ENCODE peak calls at places on chromosomes 3 and 15, in four cellular contexts. N is HCT116, C is type B pancreatic cell, M is LNCaP clone FGC. J is an unnamed sample.

GRCh38 chr15:48190932-48191573 is 412 bp upstream of the CTXN2 start:
- DNase-seq in N (no peak), C (peak; percentile 86), M (peak; percentile 50), J (peak; percentile 87)

GRCh38 chr15:79970921-79971434 is at the start of gene BCL2A1:
- DNase-seq in N (no peak), C (no peak), M (no peak), J (no peak)

GRCh38 chr15:98951493-98952320 is 55.9 kb downstream of the PGPEP1L start:
- DNase-seq in N (no peak), C (no peak), M (no peak), J (no peak)

GRCh38 chr15:91649922-91650321 is 203.6 kb upstream of the SLCO3A1 start:
- DNase-seq in N (no peak), C (no peak), M (no peak), J (no peak)

GRCh38 chr3:177934001-177934891 is 602.0 kb upstream of the KCNMB2 start:
- DNase-seq in N (no peak), C (no peak), M (no peak), J (no peak)

GRCh38 chr15:49863431-49864205 is 242.8 kb downstream of the DTWD1 start:
- DNase-seq in N (no peak), C (no peak), M (no peak), J (no peak)

GRCh38 chr3:135995766-135996165 is 30.2 kb downstream of the PPP2R3A start:
- DNase-seq in N (no peak), C (no peak), M (no peak), J (no peak)

GRCh38 chr3:107816082-107816481 is 274.7 kb downstream of the CD47 start:
- DNase-seq in N (no peak), C (no peak), M (no peak), J (no peak)

GRCh38 chr15:43769584-43770228 is 7.1 kb downstream of the ELL3 start:
- DNase-seq in N (no peak), C (no peak), M (no peak), J (peak; percentile 33)

GRCh38 chr3:15512173-15512572 is 9.3 kb downstream of the COLQ start:
- DNase-seq in N (no peak), C (no peak), M (no peak), J (no peak)

GRCh38 chr3:163951397-163951987 is 1126.8 kb downstream of the SI start:
- DNase-seq in N (no peak), C (no peak), M (peak; percentile 71), J (no peak)

GRCh38 chr3:128489860-128490649 is 2.9 kb downstream of the GATA2 start:
- DNase-seq in N (no peak), C (no peak), M (no peak), J (no peak)

GRCh38 chr15:58932791-58933310 is 628 bp downstream of the SLTM start:
- DNase-seq in N (no peak), C (peak; percentile 75), M (no peak), J (no peak)

GRCh38 chr3:31947671-31948091 is 33.4 kb downstream of the OSBPL10 start:
- DNase-seq in N (no peak), C (no peak), M (no peak), J (no peak)

GRCh38 chr3:58574682-58575081 is 2.5 kb downstream of the FAM107A start:
- DNase-seq in N (no peak), C (no peak), M (no peak), J (no peak)

GRCh38 chr3:15819576-15819975 is 21.8 kb upstream of the ANKRD28 start:
- DNase-seq in N (no peak), C (no peak), M (no peak), J (no peak)

GRCh38 chr3:132342183-132342582 is 25.0 kb downstream of the ACP3 start:
- DNase-seq in N (no peak), C (no peak), M (peak; percentile 72), J (no peak)

GRCh38 chr3:18423401-18424212 is 1.5 kb downstream of the SATB1 start:
- DNase-seq in N (peak; percentile 26), C (no peak), M (no peak), J (no peak)

GRCh38 chr3:79111375-79112052 is 656.3 kb downstream of the ROBO1 start:
- DNase-seq in N (no peak), C (no peak), M (no peak), J (no peak)

GRCh38 chr3:190320594-190321362 is 1.5 kb downstream of the CLDN1 start:
- DNase-seq in N (no peak), C (no peak), M (no peak), J (no peak)

GRCh38 chr3:89372456-89372855 is 265.0 kb downstream of the EPHA3 start:
- DNase-seq in N (no peak), C (no peak), M (no peak), J (no peak)

GRCh38 chr3:13149331-13150203 is 76.3 kb upstream of the IQSEC1 start:
- DNase-seq in N (no peak), C (no peak), M (no peak), J (no peak)

GRCh38 chr3:50010959-50011358 is 71.0 kb downstream of the RBM6 start:
- DNase-seq in N (no peak), C (no peak), M (no peak), J (no peak)

GRCh38 chr3:148360046-148360445 is 337.7 kb upstream of the AGTR1 start:
- DNase-seq in N (no peak), C (no peak), M (no peak), J (no peak)

GRCh38 chr15:45150481-45150880 is 20.7 kb downstream of the DUOX1 start:
- DNase-seq in N (no peak), C (no peak), M (no peak), J (no peak)

GRCh38 chr3:125220681-125221429 is 8.3 kb upstream of the SLC12A8 start:
- DNase-seq in N (no peak), C (no peak), M (no peak), J (no peak)

GRCh38 chr3:12393894-12394293 is 90.4 kb upstream of the TSEN2 start:
- DNase-seq in N (peak; percentile 23), C (no peak), M (peak; percentile 86), J (no peak)

GRCh38 chr3:114213669-114214541 is 23.5 kb downstream of the ZNF80 start:
- DNase-seq in N (no peak), C (no peak), M (no peak), J (no peak)

GRCh38 chr3:29683306-29683993 is 402.6 kb downstream of the RBMS3 start:
- DNase-seq in N (no peak), C (no peak), M (no peak), J (no peak)

GRCh38 chr3:62462097-62462789 is 88.9 kb upstream of the FEZF2 start:
- DNase-seq in N (no peak), C (no peak), M (no peak), J (no peak)

GRCh38 chr15:88647362-88648105 is 8.7 kb downstream of the ISG20 start:
- DNase-seq in N (no peak), C (peak; percentile 65), M (peak; percentile 86), J (no peak)

GRCh38 chr3:13548696-13549512 is at the start of gene FBLN2:
- DNase-seq in N (no peak), C (no peak), M (no peak), J (peak; percentile 54)

GRCh38 chr15:62909257-62909656 is 133.3 kb upstream of the TPM1 start:
- DNase-seq in N (no peak), C (no peak), M (no peak), J (no peak)

GRCh38 chr3:57556459-57557087 is 499 bp downstream of the PDE12 start:
- DNase-seq in N (no peak), C (no peak), M (no peak), J (peak; percentile 15)

GRCh38 chr3:22450785-22451400 is 699.9 kb upstream of the ZNF385D start:
- DNase-seq in N (no peak), C (no peak), M (no peak), J (no peak)

GRCh38 chr3:37197810-37198371 is 23.5 kb upstream of the LRRFIP2 start:
- DNase-seq in N (peak; percentile 39), C (no peak), M (no peak), J (no peak)

GRCh38 chr15:101641134-101641764 is 10.9 kb downstream of the TM2D3 start:
- DNase-seq in N (peak; percentile 42), C (peak; percentile 77), M (peak; percentile 53), J (peak; percentile 60)

GRCh38 chr3:52443791-52444687 is 864 bp downstream of the SEMA3G start:
- DNase-seq in N (no peak), C (no peak), M (no peak), J (no peak)

GRCh38 chr3:126990890-126991289 is 8.0 kb downstream of the PLXNA1 start:
- DNase-seq in N (no peak), C (no peak), M (no peak), J (no peak)

GRCh38 chr3:69585472-69585871 is 153.8 kb upstream of the MITF start:
- DNase-seq in N (no peak), C (no peak), M (no peak), J (no peak)
- TF ChIP-seq CTCF in N (no peak), C (no peak), M (no peak), J (no peak)

GRCh38 chr3:141913150-141913811 is 36.8 kb downstream of the ATP1B3 start:
- DNase-seq in N (peak; percentile 34), C (no peak), M (peak; percentile 28), J (no peak)
- TF ChIP-seq CTCF in N (peak; percentile 67), C (peak; percentile 76), M (peak; percentile 59), J (peak; percentile 61)

GRCh38 chr3:194336601-194337355 is 14.3 kb downstream of the CPN2 start:
- DNase-seq in N (no peak), C (no peak), M (no peak), J (no peak)

GRCh38 chr3:194339836-194340235 is 11.3 kb downstream of the CPN2 start:
- DNase-seq in N (no peak), C (no peak), M (no peak), J (no peak)

GRCh38 chr3:194340757-194341400 is 10.2 kb downstream of the CPN2 start:
- DNase-seq in N (no peak), C (no peak), M (no peak), J (no peak)

GRCh38 chr3:194337965-194338753 is 13.0 kb downstream of the CPN2 start:
- DNase-seq in N (no peak), C (no peak), M (no peak), J (no peak)

GRCh38 chr3:194339356-194339755 is 11.8 kb downstream of the CPN2 start:
- DNase-seq in N (no peak), C (no peak), M (no peak), J (no peak)
- TF ChIP-seq CTCF in N (peak; percentile 32), C (peak; percentile 37), M (no peak), J (peak; percentile 48)

DNA sequence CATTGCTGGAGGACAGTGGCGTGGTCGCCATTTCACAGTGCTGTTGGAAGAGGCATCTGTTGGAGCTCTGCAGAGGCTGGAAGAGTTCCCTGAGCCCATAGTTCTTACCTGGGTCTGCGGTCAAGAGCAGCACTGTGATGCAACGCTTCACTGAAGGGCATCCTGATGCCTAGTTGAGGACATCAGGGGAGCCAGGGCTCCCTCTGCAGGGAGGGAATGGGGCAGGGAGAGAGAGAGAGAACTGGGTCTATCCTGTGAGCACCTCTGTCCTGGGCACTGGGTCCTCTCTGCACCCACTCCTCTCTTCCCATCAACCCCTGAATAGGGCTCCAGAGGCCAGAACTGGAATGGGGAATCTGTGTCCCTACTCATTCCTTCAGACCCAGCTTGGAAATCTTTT is 23.9 kb upstream of the MOBP start:
- DNase-seq in N (no peak), C (no peak), M (no peak), J (no peak)
- TF ChIP-seq CTCF in N (peak; percentile 24), C (no peak), M (no peak), J (no peak)

DNA sequence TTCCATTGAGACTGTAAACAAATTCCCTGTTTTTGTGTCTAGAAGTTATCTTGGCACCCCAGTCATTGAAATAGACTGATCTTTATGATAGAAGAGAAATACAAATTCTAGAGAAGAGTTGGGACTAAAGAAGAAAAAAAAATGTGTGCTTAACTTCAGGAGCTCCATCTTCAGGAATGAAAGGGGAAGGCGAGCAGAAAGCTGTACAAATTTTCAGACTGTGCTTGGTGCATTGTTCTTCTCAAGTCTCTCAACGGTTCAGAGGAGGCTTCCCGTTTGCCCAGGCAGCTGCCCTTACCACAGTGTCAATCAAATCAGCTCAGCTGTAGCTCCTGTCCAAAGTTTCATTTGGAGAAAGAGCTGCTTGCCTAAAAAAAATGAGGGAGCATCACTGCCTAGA is 41.7 kb downstream of the OXSM start:
- DNase-seq in N (peak; percentile 31), C (no peak), M (no peak), J (no peak)
- TF ChIP-seq CTCF in N (peak; percentile 39), C (peak; percentile 41), M (peak; percentile 53), J (peak; percentile 19)